ENCODE peak calls at places on chromosomes 16 and 17, in nine cellular contexts. L, W, I, V, C, K, E, X and B are unnamed samples.

GRCh38 chr17:8337802-8338744 is 1.6 kb upstream of the ODF4 start:
- DNase-seq in E (no peak), X (no peak), I (no peak), W (no peak), L (no peak), V (no peak), K (no peak), C (no peak), B (no peak)

GRCh38 chr17:82961366-82962162 is 117.8 kb upstream of the METRNL start:
- DNase-seq in W (no peak), C (no peak), E (peak), L (no peak), K (no peak), V (no peak), X (no peak), I (no peak), B (no peak)

GRCh38 chr16:57732011-57732410 is 3.6 kb upstream of the KATNB1 start:
- DNase-seq in W (no peak), I (peak), C (no peak), K (no peak), V (no peak), E (no peak), L (no peak), X (no peak), B (no peak)

GRCh38 chr16:58393138-58393504 is 850 bp downstream of the GINS3 start:
- DNase-seq in V (no peak), W (no peak), C (no peak), K (no peak), L (no peak), E (no peak), X (no peak), I (peak), B (no peak)

GRCh38 chr16:51542856-51543510 is 391.9 kb upstream of the SALL1 start:
- DNase-seq in E (no peak), I (no peak), L (no peak), K (no peak), C (no peak), W (no peak), X (no peak), V (no peak), B (no peak)

GRCh38 chr16:81539009-81539820 is 94.6 kb downstream of the CMIP start:
- DNase-seq in C (no peak), V (no peak), E (no peak), W (no peak), L (no peak), I (no peak), K (no peak), X (no peak), B (no peak)

GRCh38 chr16:70746708-70747424 is 54.1 kb downstream of the VAC14 start:
- DNase-seq in I (peak), W (peak), L (no peak), K (no peak), V (peak), C (no peak), E (no peak), X (no peak), B (no peak)

GRCh38 chr16:63289834-63290460 is 1253.7 kb upstream of the CDH8 start:
- DNase-seq in X (peak), V (no peak), C (no peak), E (no peak), K (peak), L (peak), W (peak), I (no peak), B (no peak)

GRCh38 chr16:81516478-81517149 is 72.0 kb downstream of the CMIP start:
- DNase-seq in W (no peak), E (no peak), L (no peak), X (no peak), C (no peak), V (no peak), K (no peak), I (no peak), B (no peak)

GRCh38 chr16:31186176-31186575 is 6.2 kb downstream of the FUS start:
- DNase-seq in V (no peak), E (no peak), I (no peak), C (no peak), L (no peak), X (no peak), W (no peak), K (no peak), B (no peak)

GRCh38 chr17:17849147-17849820 is 12.5 kb upstream of the SREBF1 start:
- DNase-seq in L (no peak), V (peak), K (no peak), I (no peak), C (peak), W (no peak), X (no peak), E (peak), B (no peak)

GRCh38 chr17:73533127-73533526 is 111.1 kb downstream of the SDK2 start:
- DNase-seq in L (no peak), X (no peak), C (no peak), E (no peak), V (no peak), W (no peak), I (no peak), K (no peak), B (no peak)

GRCh38 chr16:56357765-56358322 is 67.5 kb downstream of the AMFR start:
- DNase-seq in W (no peak), L (no peak), V (no peak), E (peak), C (no peak), I (no peak), X (no peak), K (no peak), B (no peak)

GRCh38 chr17:12821376-12821940 is 32.2 kb downstream of the ARHGAP44 start:
- DNase-seq in E (no peak), L (no peak), W (no peak), I (peak), K (no peak), C (no peak), X (no peak), V (no peak), B (no peak)

GRCh38 chr17:53454337-53454736 is 368.4 kb upstream of the KIF2B start:
- DNase-seq in W (no peak), E (no peak), L (no peak), K (no peak), X (no peak), I (no peak), V (no peak), C (no peak), B (no peak)

GRCh38 chr16:83134638-83135037 is 507.9 kb downstream of the CDH13 start:
- DNase-seq in I (no peak), L (no peak), X (no peak), E (no peak), V (no peak), C (no peak), W (no peak), K (no peak), B (no peak)

GRCh38 chr17:37691807-37692206 is 48.6 kb upstream of the DDX52 start:
- DNase-seq in K (no peak), E (no peak), V (no peak), X (no peak), W (no peak), C (no peak), L (no peak), I (no peak), B (no peak)

GRCh38 chr17:40577611-40578065 is 12.4 kb upstream of the CCR7 start:
- DNase-seq in E (no peak), K (no peak), W (no peak), X (no peak), C (no peak), I (no peak), V (no peak), L (peak), B (no peak)

GRCh38 chr16:6356881-6357280 is 975.8 kb upstream of the RBFOX1 start:
- DNase-seq in X (no peak), L (no peak), E (no peak), K (no peak), I (no peak), V (no peak), W (no peak), C (no peak), B (no peak)

GRCh38 chr16:69435977-69436729 is 11.7 kb downstream of the CYB5B start:
- DNase-seq in W (no peak), L (no peak), E (no peak), V (no peak), C (no peak), X (no peak), I (no peak), K (no peak), B (no peak)